ENCODE peak calls at places on chromosomes 6 and 20, in nine cellular contexts. Z, M, U, E, L, N, T, R and P are unnamed samples.

GRCh38 chr6:66538548-66539135 is 831.6 kb upstream of the EYS start:
- DNase-seq in Z (no peak), M (no peak), U (no peak), E (no peak), L (no peak), N (no peak), T (no peak), R (no peak), P (no peak)

GRCh38 chr6:13760948-13761347 is 49.3 kb upstream of the RANBP9 start:
- DNase-seq in Z (no peak), M (peak; percentile 60), U (no peak), E (no peak), L (no peak), N (no peak), T (no peak), R (peak; percentile 21), P (no peak)

GRCh38 chr6:43992783-43993505 is 134.3 kb downstream of the MRPL14 start:
- DNase-seq in Z (no peak), M (peak; percentile 46), U (no peak), E (no peak), L (peak; percentile 79), N (no peak), T (peak; percentile 92), R (no peak), P (no peak)

GRCh38 chr6:24149836-24150235 is 23.8 kb downstream of the NRSN1 start:
- DNase-seq in Z (no peak), M (no peak), U (no peak), E (no peak), L (no peak), N (no peak), T (no peak), R (no peak), P (no peak)

GRCh38 chr6:47073125-47074110 is 31.3 kb upstream of the ADGRF1 start:
- DNase-seq in Z (no peak), M (no peak), U (no peak), E (peak; percentile 28), L (no peak), N (no peak), T (no peak), R (no peak), P (no peak)

GRCh38 chr20:41476446-41476845 is 109.8 kb upstream of the EMILIN3 start:
- DNase-seq in Z (no peak), M (no peak), U (no peak), E (no peak), L (no peak), N (no peak), T (no peak), R (no peak), P (no peak)

GRCh38 chr6:34339971-34340370 is 52.5 kb downstream of the NUDT3 start:
- DNase-seq in Z (no peak), M (no peak), U (no peak), E (no peak), L (no peak), N (no peak), T (no peak), R (no peak), P (no peak)

GRCh38 chr6:12603711-12604049 is 112.9 kb upstream of the PHACTR1 start:
- DNase-seq in Z (no peak), M (no peak), U (no peak), E (no peak), L (no peak), N (no peak), T (no peak), R (no peak), P (no peak)

GRCh38 chr6:42498473-42499128 is 46.9 kb upstream of the TRERF1 start:
- DNase-seq in Z (no peak), M (no peak), U (peak; percentile 28), E (no peak), L (no peak), N (no peak), T (no peak), R (no peak), P (no peak)

GRCh38 chr6:105179244-105180065 is at the start of gene POPDC3:
- DNase-seq in Z (no peak), M (no peak), U (peak; percentile 18), E (no peak), L (no peak), N (peak; percentile 79), T (no peak), R (peak; percentile 53), P (peak; percentile 29)

GRCh38 chr6:14502551-14502950 is 385.0 kb downstream of the CD83 start:
- DNase-seq in Z (no peak), M (no peak), U (no peak), E (no peak), L (no peak), N (no peak), T (no peak), R (peak; percentile 28), P (no peak)

GRCh38 chr6:125558907-125559306 is 190.5 kb upstream of the HEY2 start:
- DNase-seq in Z (no peak), M (no peak), U (no peak), E (no peak), L (no peak), N (no peak), T (no peak), R (no peak), P (no peak)

GRCh38 chr6:64330694-64331309 is 695.2 kb downstream of the PHF3 start:
- DNase-seq in Z (peak; percentile 87), M (peak; percentile 70), U (peak; percentile 83), E (no peak), L (peak; percentile 79), N (peak; percentile 90), T (peak; percentile 71), R (peak; percentile 77), P (peak; percentile 88)

GRCh38 chr6:89079611-89080213 is 839 bp upstream of the PNRC1 start:
- DNase-seq in Z (peak; percentile 86), M (peak; percentile 85), U (peak; percentile 64), E (no peak), L (no peak), N (no peak), T (peak; percentile 52), R (peak; percentile 74), P (peak; percentile 64)

GRCh38 chr6:8047466-8048292 is 16.5 kb downstream of the BLOC1S5 start:
- DNase-seq in Z (no peak), M (no peak), U (no peak), E (no peak), L (no peak), N (no peak), T (no peak), R (peak; percentile 35), P (no peak)

GRCh38 chr6:3908961-3909360 is 59.8 kb downstream of the FAM50B start:
- DNase-seq in Z (no peak), M (no peak), U (no peak), E (no peak), L (no peak), N (no peak), T (no peak), R (no peak), P (no peak)

GRCh38 chr6:21159465-21159864 is 434.1 kb upstream of the SOX4 start:
- DNase-seq in Z (no peak), M (no peak), U (no peak), E (no peak), L (no peak), N (no peak), T (no peak), R (no peak), P (no peak)

GRCh38 chr20:62025394-62025793 is 40.3 kb downstream of the TAF4 start:
- DNase-seq in Z (no peak), M (no peak), U (no peak), E (no peak), L (no peak), N (no peak), T (no peak), R (no peak), P (no peak)

GRCh38 chr20:25043499-25044260 is 14.3 kb downstream of the ACSS1 start:
- DNase-seq in Z (no peak), M (no peak), U (no peak), E (no peak), L (no peak), N (no peak), T (peak; percentile 5), R (no peak), P (no peak)

GRCh38 chr20:25044660-25045342 is 13.1 kb downstream of the ACSS1 start:
- DNase-seq in Z (no peak), M (peak; percentile 64), U (no peak), E (no peak), L (peak; percentile 75), N (no peak), T (peak; percentile 10), R (no peak), P (no peak)

GRCh38 chr20:25044261-25044560 is 13.7 kb downstream of the ACSS1 start:
- DNase-seq in Z (no peak), M (peak; percentile 60), U (no peak), E (no peak), L (no peak), N (no peak), T (peak; percentile 7), R (no peak), P (no peak)

GRCh38 chr20:25046181-25046641 is 11.7 kb downstream of the ACSS1 start:
- DNase-seq in Z (no peak), M (peak; percentile 51), U (peak; percentile 6), E (no peak), L (peak; percentile 93), N (no peak), T (peak; percentile 56), R (no peak), P (no peak)

GRCh38 chr20:25045343-25045712 is 12.6 kb downstream of the ACSS1 start:
- DNase-seq in Z (no peak), M (peak; percentile 58), U (no peak), E (no peak), L (peak; percentile 97), N (no peak), T (peak; percentile 21), R (no peak), P (no peak)
- H3K4me1 ChIP-seq in Z (no peaks in the 10 kb centered on the region), M (peaks cover 79% of the 10 kb centered on the region), U (peaks cover 36% of the 10 kb centered on the region), E (no peaks in the 10 kb centered on the region), L (peaks cover 81% of the 10 kb centered on the region), N (no peaks in the 10 kb centered on the region), T (peaks cover 99% of the 10 kb centered on the region), R (no peaks in the 10 kb centered on the region), P (peaks cover 71% of the 10 kb centered on the region)

GRCh38 chr20:45791668-45792512 is at the start of the genes DNTTIP1 and WFDC3:
- DNase-seq in Z (peak; percentile 96), M (peak; percentile 97), U (peak; percentile 95), E (peak; percentile 80), L (peak; percentile 94), N (peak; percentile 91), T (peak; percentile 95), R (peak; percentile 85), P (peak; percentile 94)
- TF ChIP-seq POLR2A in Z (peak; percentile 73), M (peak; percentile 77), U (peak; percentile 89), E (peak; percentile 49), L (peak; percentile 77), N (peak; percentile 62), T (peak; percentile 75), R (peak; percentile 81), P (no peak)

DNA sequence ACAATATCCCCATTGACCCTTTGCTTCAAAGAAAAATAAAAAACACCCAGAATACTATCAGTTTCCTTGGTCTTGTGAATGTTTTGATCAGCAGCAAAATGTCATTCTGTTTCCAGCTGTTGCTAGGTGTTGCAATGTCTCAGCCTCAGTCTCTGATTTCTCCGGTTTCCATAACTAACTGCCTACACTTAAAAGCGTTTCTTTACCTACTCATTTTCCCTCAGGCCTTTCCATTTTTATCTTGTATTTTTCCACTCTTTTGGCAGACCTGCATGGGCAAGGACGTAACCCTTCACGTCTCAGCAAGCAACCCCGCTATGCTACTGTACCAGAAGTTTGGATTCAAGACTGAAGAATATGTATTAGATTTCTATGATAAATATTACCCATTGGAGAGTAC is 49.4 kb downstream of the KAT14 start:
- DNase-seq in Z (no peak), M (no peak), U (no peak), E (no peak), L (no peak), N (no peak), T (no peak), R (no peak), P (no peak)
- H3K4me1 ChIP-seq in Z (no peaks in the 10 kb centered on the region), M (no peaks in the 10 kb centered on the region), U (no peaks in the 10 kb centered on the region), E (no peaks in the 10 kb centered on the region), L (peaks cover 4% of the 10 kb centered on the region), N (no peaks in the 10 kb centered on the region), T (no peaks in the 10 kb centered on the region), R (no peaks in the 10 kb centered on the region), P (no peaks in the 10 kb centered on the region)

GRCh38 chr20:35092524-35093244 is at the start of gene TRPC4AP:
- DNase-seq in Z (peak; percentile 94), M (peak; percentile 93), U (peak; percentile 91), E (peak; percentile 76), L (peak; percentile 92), N (peak; percentile 92), T (peak; percentile 88), R (peak; percentile 86), P (peak; percentile 94)
- TF ChIP-seq POLR2A in Z (peak; percentile 80), M (peak; percentile 22), U (peak; percentile 77), E (peak; percentile 48), L (peak; percentile 82), N (peak; percentile 93), T (peak; percentile 83), R (peak; percentile 90), P (no peak)